ENCODE peak calls at places on chromosome 22, in ten cellular contexts. G, F, K, C, Y, E, O, A, W and D are unnamed samples.

GRCh38 chr22:17159504-17159951 is 451 bp upstream of the HDHD5 start:
- DNase-seq in W (peak; percentile 35), C (no peak), F (no peak), O (peak; percentile 39), G (no peak), Y (peak; percentile 38), A (peak; percentile 62), E (no peak), K (peak; percentile 62), D (peak; percentile 56)

GRCh38 chr22:50399751-50400331 is 56.7 kb downstream of the PPP6R2 start:
- DNase-seq in W (peak; percentile 9), F (no peak), E (peak; percentile 34), K (peak; percentile 59), G (no peak), Y (peak; percentile 18), A (peak; percentile 23), O (no peak), C (peak; percentile 89), D (no peak)

GRCh38 chr22:38715176-38715764 is 9.5 kb downstream of the GTPBP1 start:
- DNase-seq in C (no peak), A (no peak), E (no peak), K (no peak), F (no peak), W (no peak), G (no peak), Y (no peak), O (no peak), D (no peak)

GRCh38 chr22:36009085-36009484 is 19.5 kb downstream of the RBFOX2 start:
- DNase-seq in C (no peak), Y (peak; percentile 77), A (no peak), O (no peak), W (no peak), G (no peak), K (no peak), F (no peak), E (no peak), D (peak; percentile 66)

GRCh38 chr22:29994941-29995340 is 85.3 kb upstream of the HORMAD2 start:
- DNase-seq in C (no peak), F (no peak), G (no peak), O (no peak), Y (peak; percentile 54), W (no peak), E (no peak), A (no peak), K (no peak), D (peak; percentile 27)

GRCh38 chr22:21044931-21045584 is 688 bp upstream of the LRRC74B start:
- DNase-seq in G (peak; percentile 92), Y (peak; percentile 57), W (no peak), O (no peak), C (no peak), K (no peak), F (no peak), A (peak; percentile 41), E (no peak), D (peak; percentile 87)

GRCh38 chr22:47201996-47202818 is 439.8 kb downstream of the TBC1D22A start:
- DNase-seq in O (no peak), C (no peak), F (peak; percentile 11), A (no peak), Y (no peak), E (no peak), K (no peak), W (no peak), G (no peak), D (no peak)

GRCh38 chr22:34105461-34106062 is 185.3 kb upstream of the LARGE1 start:
- DNase-seq in Y (no peak), A (peak; percentile 0), F (peak; percentile 31), K (peak; percentile 61), E (no peak), W (no peak), O (no peak), G (no peak), C (peak; percentile 56), D (no peak)

GRCh38 chr22:43910178-43910695 is 13.4 kb upstream of the PNPLA3 start:
- DNase-seq in O (no peak), K (no peak), W (no peak), C (peak; percentile 61), A (no peak), F (no peak), G (no peak), E (no peak), Y (no peak), D (no peak)

GRCh38 chr22:46801826-46802607 is 39.6 kb downstream of the TBC1D22A start:
- DNase-seq in F (no peak), G (no peak), W (no peak), Y (no peak), C (no peak), K (no peak), A (no peak), E (no peak), O (no peak), D (no peak)

GRCh38 chr22:24803064-24803542 is 2.9 kb upstream of the SGSM1 start:
- DNase-seq in O (peak; percentile 17), Y (peak; percentile 49), F (peak; percentile 32), G (no peak), K (peak; percentile 4), W (peak; percentile 42), E (peak; percentile 13), C (peak; percentile 90), A (peak; percentile 54), D (no peak)

GRCh38 chr22:25484498-25484897 is 80.0 kb upstream of the GRK3 start:
- DNase-seq in A (no peak), W (no peak), C (no peak), Y (no peak), K (no peak), G (no peak), O (no peak), E (no peak), F (no peak), D (no peak)

GRCh38 chr22:37284126-37284806 is 2.0 kb downstream of the CYTH4 start:
- DNase-seq in C (no peak), W (no peak), F (no peak), E (no peak), O (no peak), K (no peak), G (no peak), Y (no peak), A (no peak), D (no peak)